ENCODE peak calls at places on chromosomes 3 and 15, in ten cellular contexts. Z is skeletal muscle cell, B is endodermal cell, Y is HCT116, V is GM06990, D is HFF-Myc, F is upper lobe of right lung, E is astrocyte, G is cardiac muscle cell, Q is breast epithelium. A is an unnamed sample.

GRCh38 chr3:14208977-14209394 is 30.4 kb downstream of the LSM3 start:
- DNase-seq in G (no peak), Q (no peak), E (peak), Y (no peak), V (no peak), B (no peak), D (no peak), Z (no peak), F (no peak), A (peak)

GRCh38 chr3:51245871-51246270 is 139.2 kb upstream of the MANF start:
- DNase-seq in Q (no peak), D (no peak), Z (no peak), E (no peak), Y (no peak), V (no peak), B (no peak), G (no peak), F (no peak), A (no peak)

GRCh38 chr3:72523409-72524172 is 324.7 kb downstream of the SHQ1 start:
- DNase-seq in E (no peak), F (no peak), Q (no peak), B (no peak), Z (no peak), Y (no peak), V (peak), G (no peak), D (no peak), A (no peak)

GRCh38 chr3:17404548-17404947 is 337.9 kb downstream of the TBC1D5 start:
- DNase-seq in B (no peak), F (no peak), Q (no peak), E (no peak), V (no peak), G (no peak), Z (no peak), D (no peak), Y (no peak), A (no peak)

GRCh38 chr3:99016452-99016851 is 115.0 kb upstream of the DCBLD2 start:
- DNase-seq in F (no peak), Q (no peak), B (no peak), E (no peak), Z (no peak), G (no peak), D (no peak), V (peak), Y (no peak), A (no peak)

GRCh38 chr3:70856414-70857162 is 544.1 kb upstream of the MDFIC2 start:
- DNase-seq in Y (no peak), Q (no peak), V (peak), Z (peak), G (no peak), F (no peak), D (no peak), B (no peak), E (peak), A (peak)

GRCh38 chr3:16768956-16769355 is 115.8 kb upstream of the PLCL2 start:
- DNase-seq in G (peak), F (no peak), B (no peak), E (peak), V (no peak), D (no peak), Q (no peak), Z (no peak), Y (no peak), A (no peak)

GRCh38 chr3:76698136-76698535 is 341.8 kb upstream of the ROBO2 start:
- DNase-seq in V (no peak), Y (no peak), B (peak), G (no peak), F (no peak), D (no peak), Q (no peak), E (no peak), Z (no peak), A (no peak)

GRCh38 chr15:70339551-70340517 is 242.1 kb upstream of the TLE3 start:
- DNase-seq in Q (no peak), D (peak), Z (no peak), V (no peak), G (no peak), E (peak), F (peak), Y (no peak), B (peak), A (no peak)

GRCh38 chr3:23161896-23162570 is 41.1 kb upstream of the UBE2E2 start:
- DNase-seq in Z (no peak), E (peak), B (no peak), D (no peak), Y (no peak), G (no peak), V (peak), F (no peak), Q (no peak), A (no peak)

GRCh38 chr3:55591893-55592292 is 104.8 kb upstream of the WNT5A start:
- DNase-seq in V (no peak), B (no peak), D (no peak), Z (no peak), F (no peak), G (no peak), Y (no peak), Q (no peak), E (peak), A (peak)

GRCh38 chr3:105915524-105915923 is 46.7 kb upstream of the CBLB start:
- DNase-seq in D (no peak), Z (no peak), V (no peak), B (no peak), Y (no peak), Q (no peak), F (no peak), G (no peak), E (no peak), A (no peak)

GRCh38 chr3:70526966-70527515 is 214.6 kb upstream of the MDFIC2 start:
- DNase-seq in Z (no peak), D (peak), F (no peak), Y (no peak), E (peak), B (no peak), Q (no peak), G (no peak), V (no peak), A (peak)

GRCh38 chr3:182795383-182795782 is 2.1 kb downstream of the ATP11B start:
- DNase-seq in E (no peak), D (no peak), Y (no peak), Q (no peak), B (no peak), G (no peak), V (peak), Z (no peak), F (no peak), A (peak)

GRCh38 chr3:133662256-133662773 is 574 bp upstream of the TOPBP1 start:
- DNase-seq in V (peak), G (no peak), B (peak), D (no peak), Y (no peak), Z (no peak), F (no peak), Q (no peak), E (peak), A (peak)

GRCh38 chr3:47143068-47143467 is 20.8 kb downstream of the SETD2 start:
- DNase-seq in Q (no peak), E (no peak), F (no peak), D (no peak), V (no peak), Y (no peak), G (no peak), B (no peak), Z (no peak), A (no peak)

GRCh38 chr15:90221251-90221900 is 12.4 kb downstream of the CIB1 start:
- DNase-seq in D (no peak), E (peak), Q (peak), G (peak), V (no peak), B (peak), Y (no peak), Z (peak), F (peak), A (peak)

GRCh38 chr15:77642793-77643430 is 10.2 kb upstream of the LINGO1 start:
- DNase-seq in F (no peak), Q (no peak), E (no peak), Y (no peak), V (no peak), D (no peak), G (no peak), B (peak), Z (no peak), A (peak)

GRCh38 chr3:187352581-187353575 is 15.3 kb upstream of the RTP4 start:
- DNase-seq in Y (no peak), Z (no peak), B (no peak), D (no peak), Q (no peak), F (no peak), G (no peak), V (no peak), E (peak), A (no peak)

GRCh38 chr3:147369671-147370123 is 36.6 kb downstream of the ZIC4 start:
- DNase-seq in Y (no peak), B (peak), Z (no peak), E (no peak), Q (no peak), G (no peak), F (no peak), D (no peak), V (no peak), A (no peak)

GRCh38 chr3:97960561-97961275 is 11.5 kb downstream of the RIOX2 start:
- DNase-seq in Y (no peak), D (no peak), V (no peak), Q (no peak), E (no peak), Z (no peak), B (no peak), G (no peak), F (no peak), A (peak)

GRCh38 chr3:54999159-54999558 is 71.3 kb upstream of the LRTM1 start:
- DNase-seq in B (peak), G (peak), Y (no peak), D (peak), Q (no peak), V (no peak), E (peak), F (no peak), Z (peak), A (peak)

GRCh38 chr3:181402347-181402746 is 309.4 kb upstream of the SOX2 start:
- DNase-seq in B (no peak), G (no peak), E (no peak), Q (no peak), Z (no peak), F (no peak), V (no peak), D (no peak), Y (no peak), A (no peak)

DNA sequence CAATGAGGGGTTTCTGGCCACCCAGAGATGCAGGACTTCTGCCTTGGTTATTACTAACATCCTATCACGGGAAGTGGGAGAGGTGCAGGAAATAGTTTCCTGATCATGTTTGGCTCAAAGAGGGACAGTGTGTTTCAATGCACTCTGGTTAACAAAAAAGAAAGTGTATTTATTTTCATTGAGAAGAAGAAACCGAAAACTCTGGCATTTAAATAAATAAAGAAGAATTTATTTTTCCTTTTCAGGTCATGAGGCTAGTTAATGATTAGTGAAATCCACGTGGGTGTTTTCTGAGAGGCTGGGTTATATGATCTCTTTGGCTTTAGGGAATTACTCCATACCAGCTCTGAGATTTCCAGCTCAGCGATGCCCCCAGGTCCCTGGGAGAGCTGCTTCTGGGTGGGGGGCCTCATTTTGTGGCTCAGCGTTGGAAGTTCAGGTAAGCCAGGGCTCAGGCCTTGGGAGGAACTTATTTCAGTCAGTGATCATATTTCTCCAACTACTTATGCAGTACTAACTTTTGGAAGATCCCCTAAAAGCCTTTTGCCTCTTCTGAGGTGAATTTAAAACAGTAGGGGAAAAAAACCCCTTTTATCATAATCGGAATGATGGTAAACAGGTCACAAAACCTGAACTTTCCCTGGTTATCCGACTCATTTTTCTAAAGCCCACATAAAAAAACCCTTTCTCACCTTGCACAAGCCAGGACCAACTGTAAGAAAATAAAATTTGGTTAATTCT is at the start of gene PLA1A:
- DNase-seq in V (peak), F (no peak), Y (no peak), E (no peak), B (no peak), Z (no peak), D (no peak), Q (no peak), G (no peak), A (no peak)
- H3K4me3 ChIP-seq in V (peak), F (peak), Y (no peak), E (no peak), B (no peak), Z (no peak), D (no peak), Q (no peak), G (no peak), A (no peak)

GRCh38 chr3:38027466-38028465 is 1.7 kb downstream of the PLCD1 start:
- DNase-seq in B (peak), G (no peak), Y (no peak), Q (no peak), D (no peak), Z (no peak), F (peak), V (no peak), E (no peak), A (no peak)

GRCh38 chr3:38029400-38030125 is at the start of gene PLCD1:
- DNase-seq in E (peak), Y (no peak), D (no peak), V (no peak), G (peak), B (peak), Q (peak), Z (no peak), F (peak), A (peak)

GRCh38 chr3:38026856-38027255 is 2.6 kb downstream of the PLCD1 start:
- DNase-seq in Y (no peak), F (no peak), E (no peak), G (no peak), V (no peak), Z (no peak), B (no peak), Q (no peak), D (no peak), A (no peak)

GRCh38 chr3:38030126-38031021 is 932 bp upstream of the PLCD1 start:
- DNase-seq in Z (no peak), F (peak), Y (no peak), Q (no peak), B (peak), G (no peak), D (no peak), V (no peak), E (no peak), A (no peak)

DNA sequence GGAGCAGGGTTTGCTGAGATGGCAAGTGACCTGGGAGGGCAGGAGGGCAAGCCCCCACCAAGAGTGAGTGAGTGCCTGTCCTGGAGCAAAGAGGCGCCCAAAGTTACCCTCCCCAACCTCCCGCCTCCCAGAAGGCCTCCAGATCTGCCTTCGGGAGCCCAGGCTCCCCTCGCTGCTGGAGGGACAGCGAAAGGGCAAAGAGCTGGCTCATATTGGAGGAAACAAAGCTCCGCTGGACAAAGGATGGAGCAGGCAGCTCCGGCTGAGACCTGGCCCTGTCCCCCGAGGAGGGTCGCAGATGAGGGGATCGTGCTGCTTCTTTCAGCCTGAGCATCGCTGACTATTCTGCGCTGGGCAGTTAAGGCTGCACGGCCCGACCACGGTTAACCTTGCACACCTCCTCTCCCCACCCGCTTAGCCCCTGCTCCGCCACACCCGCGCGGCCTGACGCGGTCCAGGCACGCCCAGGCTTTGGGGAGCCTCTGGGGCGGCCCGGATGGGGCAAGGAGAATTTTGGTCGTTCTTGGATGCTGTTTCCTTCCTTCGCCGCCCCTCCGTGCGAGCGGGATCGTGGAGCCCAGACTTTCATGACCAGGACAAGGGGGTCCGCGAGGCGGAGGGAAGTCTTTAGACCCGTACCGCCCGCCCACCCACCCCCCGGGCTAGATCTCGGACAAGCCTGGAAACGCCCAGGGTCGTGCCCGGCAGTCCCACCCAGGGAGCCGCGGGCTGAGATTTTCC is 651 bp downstream of the PLCD1 start:
- DNase-seq in Q (no peak), D (no peak), Y (no peak), Z (no peak), V (no peak), B (peak), G (peak), E (no peak), F (peak), A (peak)
- H3K4me3 ChIP-seq in Q (peak), D (peak), Y (peak), Z (peak), V (no peak), B (peak), G (peak), E (peak), F (peak), A (peak)

DNA sequence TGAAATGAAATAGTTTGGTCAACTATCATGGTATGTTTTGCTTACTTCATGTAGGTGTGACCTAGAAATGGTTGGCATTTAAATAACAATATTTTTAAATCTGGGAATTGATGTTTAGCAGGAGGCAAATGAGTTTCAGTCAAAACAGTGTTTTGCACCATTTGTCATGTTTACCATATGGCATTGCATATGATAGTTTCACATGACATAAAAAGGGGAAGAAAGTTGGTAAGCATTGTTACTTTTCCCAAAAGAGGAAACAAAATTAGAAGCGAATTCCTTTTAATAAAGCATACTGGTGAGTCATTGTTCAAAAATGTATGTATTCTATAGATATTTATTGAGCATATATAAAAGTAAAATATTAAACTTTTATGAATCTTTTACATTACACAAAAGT is 2.3 kb downstream of the RNF13 start:
- DNase-seq in G (no peak), Q (no peak), E (no peak), Y (no peak), F (no peak), B (no peak), V (no peak), Z (no peak), D (no peak), A (no peak)
- H3K4me3 ChIP-seq in G (no peak), Q (peak), E (no peak), Y (no peak), F (peak), B (no peak), V (peak), Z (no peak), D (peak), A (peak)

GRCh38 chr15:88624156-88624970 is 3.2 kb downstream of the AEN start:
- DNase-seq in E (no peak), F (peak), D (no peak), Q (no peak), B (no peak), G (peak), Z (no peak), V (no peak), Y (no peak), A (peak)
- H3K4me3 ChIP-seq in E (peak), F (peak), D (peak), Q (no peak), B (peak), G (no peak), Z (peak), V (peak), Y (no peak), A (peak)

DNA sequence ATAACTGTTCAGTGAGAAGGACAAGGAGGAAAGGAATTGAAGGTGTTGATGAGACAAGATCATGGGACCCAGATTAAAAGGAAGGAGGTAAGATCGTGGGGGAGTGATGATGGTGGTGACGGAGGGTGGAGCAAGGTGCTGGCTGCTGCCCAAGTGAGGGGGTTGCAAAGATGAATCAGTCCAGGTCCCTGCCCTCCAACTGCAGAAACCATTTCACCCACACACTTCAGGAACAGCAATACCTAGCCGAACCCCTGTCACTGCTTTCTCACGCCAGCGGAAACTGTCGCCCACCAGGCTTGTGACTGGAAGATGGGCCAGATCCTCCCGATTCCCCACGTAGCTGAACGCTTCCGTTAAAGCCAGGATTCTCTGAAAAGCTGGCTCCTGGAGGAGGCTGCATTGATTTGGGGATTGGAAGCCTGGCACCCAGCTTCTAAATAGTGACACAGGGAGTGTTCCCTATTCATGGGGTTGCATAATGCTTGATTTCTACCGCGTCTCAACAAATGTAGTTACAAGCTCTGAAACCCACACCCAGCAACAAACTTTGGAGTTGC is 3.2 kb upstream of the LSG1 start:
- DNase-seq in Q (no peak), V (no peak), G (no peak), D (no peak), F (no peak), Z (no peak), Y (no peak), B (no peak), E (peak), A (no peak)
- H3K4me3 ChIP-seq in Q (no peak), V (no peak), G (no peak), D (no peak), F (no peak), Z (no peak), Y (no peak), B (no peak), E (no peak), A (peak)

DNA sequence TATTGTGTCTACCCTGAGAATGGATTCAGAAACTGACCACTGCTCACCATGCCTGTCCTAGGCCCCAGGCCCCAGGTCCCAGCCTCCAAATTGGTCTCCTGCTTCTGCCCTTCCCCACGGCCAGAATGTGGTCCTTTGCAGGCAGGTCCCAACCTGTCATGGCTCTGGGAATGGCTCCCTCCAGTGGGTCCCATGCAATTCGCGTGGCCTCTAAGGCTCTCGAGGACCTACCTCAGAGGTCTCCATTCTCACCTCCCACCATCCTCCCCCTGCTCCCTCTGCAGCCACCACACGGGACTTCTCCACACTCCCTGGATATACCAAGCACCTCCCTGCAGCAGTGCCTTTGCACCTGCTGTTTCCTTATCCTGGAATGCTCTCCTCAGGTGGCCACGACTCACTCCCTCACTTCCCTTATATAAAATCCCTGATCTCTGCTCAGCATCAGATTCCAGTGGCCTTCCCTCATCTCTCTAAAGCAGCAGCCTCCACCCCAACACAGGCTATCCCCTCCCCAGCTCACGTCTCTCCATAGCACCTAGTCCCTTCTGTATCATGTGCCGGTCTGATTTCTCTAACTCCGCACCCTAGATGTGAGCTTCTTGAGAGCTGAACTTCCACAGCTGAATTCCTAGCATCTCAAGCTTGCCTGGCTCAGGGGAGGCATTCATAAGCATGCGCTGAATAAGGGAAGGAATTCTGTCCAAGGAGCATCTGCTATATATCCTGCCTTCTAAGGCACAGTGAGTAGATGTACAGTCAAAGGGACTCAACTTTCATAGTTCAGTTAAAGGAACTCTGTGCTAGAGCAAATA is 56.9 kb downstream of the ARRDC4 start:
- DNase-seq in Y (no peak), D (no peak), Z (no peak), Q (no peak), F (no peak), V (no peak), G (no peak), B (no peak), E (no peak), A (no peak)
- H3K4me3 ChIP-seq in Y (no peak), D (no peak), Z (no peak), Q (no peak), F (no peak), V (no peak), G (no peak), B (no peak), E (no peak), A (no peak)

GRCh38 chr3:10085738-10086137 is 22.3 kb downstream of the FANCD2OS start:
- DNase-seq in Z (no peak), Y (no peak), D (no peak), F (no peak), Q (no peak), G (no peak), E (no peak), B (no peak), V (no peak), A (no peak)

GRCh38 chr3:10081871-10082270 is 26.2 kb downstream of the FANCD2OS start:
- DNase-seq in G (no peak), V (no peak), E (no peak), F (no peak), Y (no peak), Q (no peak), B (no peak), Z (no peak), D (no peak), A (no peak)
- H3K4me3 ChIP-seq in G (no peak), V (no peak), E (no peak), F (no peak), Y (no peak), Q (no peak), B (no peak), Z (no peak), D (no peak), A (no peak)

A was measured in adipocyte.